ENCODE peak calls at places on chromosomes 7 and 10, in eight cellular contexts. One of them, this sample, is unnamed.

GRCh38 chr10:79248341-79248931 is 98.8 kb upstream of the PPIF start:
- DNase-seq in ovary: no peak
- DNase-seq in heart right ventricle: peak; percentile 45
- DNase-seq in GM06990: peak; percentile 66
- DNase-seq in mucosa of descending colon: peak; percentile 67
- DNase-seq in nephron progenitor cell: no peak
- DNase-seq in neural progenitor cell: no peak
- DNase-seq in MCF 10A: no peak
- DNase-seq in this sample: no peak

GRCh38 chr10:14016011-14016536 is 314.6 kb downstream of the FRMD4A start:
- DNase-seq in ovary: no peak
- DNase-seq in heart right ventricle: peak; percentile 52
- DNase-seq in GM06990: no peak
- DNase-seq in mucosa of descending colon: peak; percentile 45
- DNase-seq in nephron progenitor cell: no peak
- DNase-seq in neural progenitor cell: no peak
- DNase-seq in MCF 10A: peak; percentile 12
- DNase-seq in this sample: no peak

GRCh38 chr10:49408437-49409306 is 12.8 kb upstream of the DRGX start:
- DNase-seq in ovary: no peak
- DNase-seq in heart right ventricle: no peak
- DNase-seq in GM06990: no peak
- DNase-seq in mucosa of descending colon: no peak
- DNase-seq in nephron progenitor cell: no peak
- DNase-seq in neural progenitor cell: no peak
- DNase-seq in MCF 10A: peak; percentile 11
- DNase-seq in this sample: no peak

GRCh38 chr7:115494529-115495147 is 535.9 kb downstream of the TFEC start:
- DNase-seq in ovary: no peak
- DNase-seq in heart right ventricle: no peak
- DNase-seq in GM06990: no peak
- DNase-seq in mucosa of descending colon: no peak
- DNase-seq in nephron progenitor cell: no peak
- DNase-seq in neural progenitor cell: no peak
- DNase-seq in MCF 10A: no peak
- DNase-seq in this sample: no peak

GRCh38 chr7:66050990-66051424 is 24.6 kb upstream of the ASL start:
- DNase-seq in ovary: no peak
- DNase-seq in heart right ventricle: no peak
- DNase-seq in GM06990: no peak
- DNase-seq in mucosa of descending colon: no peak
- DNase-seq in nephron progenitor cell: no peak
- DNase-seq in neural progenitor cell: no peak
- DNase-seq in MCF 10A: peak; percentile 99
- DNase-seq in this sample: no peak

GRCh38 chr10:79345241-79346011 is 1.8 kb upstream of the PPIF start:
- DNase-seq in ovary: peak; percentile 18
- DNase-seq in heart right ventricle: no peak
- DNase-seq in GM06990: no peak
- DNase-seq in mucosa of descending colon: no peak
- DNase-seq in nephron progenitor cell: no peak
- DNase-seq in neural progenitor cell: no peak
- DNase-seq in MCF 10A: no peak
- DNase-seq in this sample: no peak

GRCh38 chr7:132276986-132277716 is 299.1 kb downstream of the PLXNA4 start:
- DNase-seq in ovary: no peak
- DNase-seq in heart right ventricle: no peak
- DNase-seq in GM06990: no peak
- DNase-seq in mucosa of descending colon: no peak
- DNase-seq in nephron progenitor cell: no peak
- DNase-seq in neural progenitor cell: no peak
- DNase-seq in MCF 10A: peak; percentile 37
- DNase-seq in this sample: no peak

GRCh38 chr7:41942468-41943097 is 239.7 kb upstream of the INHBA start:
- DNase-seq in ovary: peak; percentile 51
- DNase-seq in heart right ventricle: no peak
- DNase-seq in GM06990: no peak
- DNase-seq in mucosa of descending colon: peak; percentile 59
- DNase-seq in nephron progenitor cell: peak; percentile 20
- DNase-seq in neural progenitor cell: peak; percentile 16
- DNase-seq in MCF 10A: peak; percentile 61
- DNase-seq in this sample: no peak

GRCh38 chr10:97849101-97849490 is 547 bp upstream of the GOLGA7B start:
- DNase-seq in ovary: no peak
- DNase-seq in heart right ventricle: no peak
- DNase-seq in GM06990: no peak
- DNase-seq in mucosa of descending colon: peak; percentile 27
- DNase-seq in nephron progenitor cell: no peak
- DNase-seq in neural progenitor cell: no peak
- DNase-seq in MCF 10A: no peak
- DNase-seq in this sample: peak; percentile 40

GRCh38 chr7:36777062-36777461 is 52.8 kb upstream of the AOAH start:
- DNase-seq in ovary: no peak
- DNase-seq in heart right ventricle: no peak
- DNase-seq in GM06990: no peak
- DNase-seq in mucosa of descending colon: peak; percentile 14
- DNase-seq in nephron progenitor cell: no peak
- DNase-seq in neural progenitor cell: no peak
- DNase-seq in MCF 10A: no peak
- DNase-seq in this sample: no peak

GRCh38 chr7:11327633-11328032 is 354.0 kb downstream of the PHF14 start:
- DNase-seq in ovary: no peak
- DNase-seq in heart right ventricle: no peak
- DNase-seq in GM06990: no peak
- DNase-seq in mucosa of descending colon: no peak
- DNase-seq in nephron progenitor cell: no peak
- DNase-seq in neural progenitor cell: no peak
- DNase-seq in MCF 10A: no peak
- DNase-seq in this sample: no peak

GRCh38 chr10:86099542-86100334 is 266.9 kb downstream of the GRID1 start:
- DNase-seq in ovary: no peak
- DNase-seq in heart right ventricle: no peak
- DNase-seq in GM06990: no peak
- DNase-seq in mucosa of descending colon: no peak
- DNase-seq in nephron progenitor cell: no peak
- DNase-seq in neural progenitor cell: no peak
- DNase-seq in MCF 10A: no peak
- DNase-seq in this sample: no peak

GRCh38 chr10:77913090-77913489 is 13.5 kb downstream of the DLG5 start:
- DNase-seq in ovary: no peak
- DNase-seq in heart right ventricle: no peak
- DNase-seq in GM06990: no peak
- DNase-seq in mucosa of descending colon: no peak
- DNase-seq in nephron progenitor cell: no peak
- DNase-seq in neural progenitor cell: no peak
- DNase-seq in MCF 10A: no peak
- DNase-seq in this sample: no peak

GRCh38 chr10:3293536-3294431 is 121.2 kb upstream of the PITRM1 start:
- DNase-seq in ovary: no peak
- DNase-seq in heart right ventricle: no peak
- DNase-seq in GM06990: no peak
- DNase-seq in mucosa of descending colon: no peak
- DNase-seq in nephron progenitor cell: peak; percentile 21
- DNase-seq in neural progenitor cell: no peak
- DNase-seq in MCF 10A: no peak
- DNase-seq in this sample: no peak

GRCh38 chr10:119680668-119681070 is 29.5 kb downstream of the BAG3 start:
- DNase-seq in ovary: no peak
- DNase-seq in heart right ventricle: no peak
- DNase-seq in GM06990: no peak
- DNase-seq in mucosa of descending colon: no peak
- DNase-seq in nephron progenitor cell: no peak
- DNase-seq in neural progenitor cell: no peak
- DNase-seq in MCF 10A: peak; percentile 97
- DNase-seq in this sample: no peak

GRCh38 chr7:55365103-55365679 is at the start of gene LANCL2:
- DNase-seq in ovary: no peak
- DNase-seq in heart right ventricle: no peak
- DNase-seq in GM06990: no peak
- DNase-seq in mucosa of descending colon: peak; percentile 67
- DNase-seq in nephron progenitor cell: peak; percentile 60
- DNase-seq in neural progenitor cell: peak; percentile 85
- DNase-seq in MCF 10A: peak; percentile 14
- DNase-seq in this sample: peak; percentile 58

GRCh38 chr10:118698421-118698820 is 56.3 kb downstream of the CACUL1 start:
- DNase-seq in ovary: no peak
- DNase-seq in heart right ventricle: no peak
- DNase-seq in GM06990: peak; percentile 34
- DNase-seq in mucosa of descending colon: peak; percentile 21
- DNase-seq in nephron progenitor cell: no peak
- DNase-seq in neural progenitor cell: no peak
- DNase-seq in MCF 10A: peak; percentile 32
- DNase-seq in this sample: peak; percentile 21

DNA sequence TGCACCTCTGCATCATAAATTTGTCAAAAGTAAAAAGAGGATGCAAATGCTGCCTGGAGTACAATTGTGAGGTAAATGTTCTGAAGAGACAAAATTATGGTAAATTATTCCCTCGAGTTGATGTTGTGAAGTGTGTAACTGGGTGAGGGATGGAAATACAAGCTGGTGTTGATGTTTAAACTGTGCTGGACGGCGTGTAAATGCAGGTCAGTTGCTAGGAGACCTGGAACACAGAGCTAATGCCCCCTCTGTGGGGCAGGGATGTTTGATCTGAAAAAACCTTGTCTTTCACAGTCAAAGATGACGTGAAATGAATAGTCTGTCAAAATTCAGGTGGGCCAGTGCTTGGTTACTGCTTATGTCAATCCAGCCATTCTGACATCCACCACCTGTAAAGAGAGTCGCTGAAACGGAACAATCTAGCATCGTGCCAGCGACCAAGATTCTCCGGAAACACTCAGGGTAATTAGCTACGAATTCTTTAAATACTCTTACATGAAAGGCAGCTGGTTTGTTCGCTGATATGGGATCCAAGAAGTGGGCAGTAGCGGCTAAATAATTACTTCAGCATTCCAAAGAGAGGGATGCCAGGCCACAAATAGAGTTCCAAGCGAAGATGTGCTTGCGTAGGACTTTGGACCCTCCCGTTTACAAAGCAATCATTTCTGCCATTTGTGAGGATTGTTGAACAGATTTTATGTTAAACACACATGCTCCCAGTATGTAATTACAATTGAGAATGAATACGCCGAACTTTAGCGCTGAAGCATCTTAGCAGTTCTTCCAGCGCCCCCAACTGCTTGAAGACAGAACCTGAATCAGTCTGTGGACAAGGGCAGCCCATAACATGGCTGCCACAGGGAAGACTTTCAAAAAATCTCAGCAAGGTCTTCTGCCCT is 7.4 kb upstream of the ASB4 start:
- DNase-seq in ovary: peak; percentile 30
- DNase-seq in heart right ventricle: no peak
- DNase-seq in GM06990: no peak
- DNase-seq in mucosa of descending colon: peak; percentile 68
- DNase-seq in nephron progenitor cell: peak; percentile 14
- DNase-seq in neural progenitor cell: peak; percentile 54
- DNase-seq in MCF 10A: peak; percentile 16
- DNase-seq in this sample: no peak
- TF ChIP-seq CTCF in ovary: peak; percentile 35
- TF ChIP-seq CTCF in heart right ventricle: peak; percentile 39
- TF ChIP-seq CTCF in GM06990: no peak
- TF ChIP-seq CTCF in mucosa of descending colon: peak; percentile 18
- TF ChIP-seq CTCF in nephron progenitor cell: peak; percentile 11
- TF ChIP-seq CTCF in neural progenitor cell: peak; percentile 57
- TF ChIP-seq CTCF in MCF 10A: peak; percentile 21
- TF ChIP-seq CTCF in this sample: no peak

GRCh38 chr10:133042061-133042460 is 45.7 kb upstream of the ADGRA1 start:
- DNase-seq in ovary: no peak
- DNase-seq in heart right ventricle: no peak
- DNase-seq in GM06990: no peak
- DNase-seq in mucosa of descending colon: no peak
- DNase-seq in nephron progenitor cell: no peak
- DNase-seq in neural progenitor cell: no peak
- DNase-seq in MCF 10A: no peak
- DNase-seq in this sample: no peak
- TF ChIP-seq CTCF in ovary: no peak
- TF ChIP-seq CTCF in heart right ventricle: no peak
- TF ChIP-seq CTCF in GM06990: no peak
- TF ChIP-seq CTCF in mucosa of descending colon: no peak
- TF ChIP-seq CTCF in nephron progenitor cell: no peak
- TF ChIP-seq CTCF in neural progenitor cell: no peak
- TF ChIP-seq CTCF in MCF 10A: no peak
- TF ChIP-seq CTCF in this sample: no peak

GRCh38 chr10:69911571-69912528 is 110.1 kb downstream of the COL13A1 start:
- DNase-seq in ovary: peak; percentile 30
- DNase-seq in heart right ventricle: no peak
- DNase-seq in GM06990: no peak
- DNase-seq in mucosa of descending colon: no peak
- DNase-seq in nephron progenitor cell: no peak
- DNase-seq in neural progenitor cell: no peak
- DNase-seq in MCF 10A: no peak
- DNase-seq in this sample: no peak

GRCh38 chr10:69908071-69908470 is 106.4 kb downstream of the COL13A1 start:
- DNase-seq in ovary: no peak
- DNase-seq in heart right ventricle: no peak
- DNase-seq in GM06990: no peak
- DNase-seq in mucosa of descending colon: no peak
- DNase-seq in nephron progenitor cell: no peak
- DNase-seq in neural progenitor cell: no peak
- DNase-seq in MCF 10A: no peak
- DNase-seq in this sample: no peak

GRCh38 chr10:69913586-69913985 is 111.9 kb downstream of the COL13A1 start:
- DNase-seq in ovary: no peak
- DNase-seq in heart right ventricle: no peak
- DNase-seq in GM06990: no peak
- DNase-seq in mucosa of descending colon: no peak
- DNase-seq in nephron progenitor cell: peak; percentile 79
- DNase-seq in neural progenitor cell: no peak
- DNase-seq in MCF 10A: no peak
- DNase-seq in this sample: no peak

GRCh38 chr10:69912584-69912983 is 110.9 kb downstream of the COL13A1 start:
- DNase-seq in ovary: no peak
- DNase-seq in heart right ventricle: no peak
- DNase-seq in GM06990: no peak
- DNase-seq in mucosa of descending colon: peak; percentile 66
- DNase-seq in nephron progenitor cell: no peak
- DNase-seq in neural progenitor cell: no peak
- DNase-seq in MCF 10A: no peak
- DNase-seq in this sample: no peak

GRCh38 chr10:69910566-69910965 is 108.9 kb downstream of the COL13A1 start:
- DNase-seq in ovary: no peak
- DNase-seq in heart right ventricle: no peak
- DNase-seq in GM06990: no peak
- DNase-seq in mucosa of descending colon: no peak
- DNase-seq in nephron progenitor cell: no peak
- DNase-seq in neural progenitor cell: no peak
- DNase-seq in MCF 10A: no peak
- DNase-seq in this sample: no peak
- TF ChIP-seq CTCF in ovary: no peak
- TF ChIP-seq CTCF in heart right ventricle: no peak
- TF ChIP-seq CTCF in GM06990: no peak
- TF ChIP-seq CTCF in mucosa of descending colon: no peak
- TF ChIP-seq CTCF in nephron progenitor cell: no peak
- TF ChIP-seq CTCF in neural progenitor cell: no peak
- TF ChIP-seq CTCF in MCF 10A: no peak
- TF ChIP-seq CTCF in this sample: no peak

DNA sequence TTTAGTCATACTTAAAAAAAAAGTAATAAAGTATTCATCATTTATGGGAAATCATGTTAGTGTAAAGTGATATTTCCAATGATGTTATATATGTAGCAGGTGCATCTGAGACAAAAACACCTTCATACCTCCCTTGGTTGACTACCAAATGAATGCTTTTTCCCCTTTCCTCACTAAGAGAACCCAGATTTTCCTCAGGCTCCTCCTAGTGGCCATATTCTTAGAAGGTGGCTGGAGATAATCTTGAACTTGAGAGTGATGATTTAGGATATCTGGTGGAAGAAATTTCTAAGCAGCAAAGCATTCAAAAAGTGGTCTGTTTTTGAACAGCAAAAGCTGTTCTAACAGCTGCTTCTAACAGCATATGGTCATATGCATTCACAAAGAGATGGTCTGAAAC is 16.8 kb upstream of the DNAH11 start:
- DNase-seq in ovary: no peak
- DNase-seq in heart right ventricle: no peak
- DNase-seq in GM06990: no peak
- DNase-seq in mucosa of descending colon: no peak
- DNase-seq in nephron progenitor cell: no peak
- DNase-seq in neural progenitor cell: no peak
- DNase-seq in MCF 10A: peak; percentile 21
- DNase-seq in this sample: no peak
- TF ChIP-seq CTCF in ovary: no peak
- TF ChIP-seq CTCF in heart right ventricle: peak; percentile 29
- TF ChIP-seq CTCF in GM06990: peak; percentile 42
- TF ChIP-seq CTCF in mucosa of descending colon: no peak
- TF ChIP-seq CTCF in nephron progenitor cell: no peak
- TF ChIP-seq CTCF in neural progenitor cell: peak; percentile 19
- TF ChIP-seq CTCF in MCF 10A: peak; percentile 21
- TF ChIP-seq CTCF in this sample: no peak